ENCODE peak calls at places on chromosomes 6 and 20, in seven cellular contexts. N is B cell, V is fibroblast of lung, P is body of pancreas, L is natural killer cell, U is astrocyte of the spinal cord, F is MCF 10A. Q is an unnamed sample.
A peak's percentile ranks its signal among the peaks of the same experiment; 100 is the strongest.

GRCh38 chr20:35504751-35505150 is 24.7 kb downstream of the C20orf173 start:
- DNase-seq in N (no peak), L (no peak), P (no peak), F (no peak), U (no peak), V (no peak), Q (no peak)

GRCh38 chr6:119874381-119874780 is 524.8 kb upstream of the MAN1A1 start:
- DNase-seq in L (no peak), P (no peak), F (no peak), V (no peak), N (no peak), U (no peak), Q (no peak)

GRCh38 chr20:9838378-9839295 is at the start of gene PAK5:
- DNase-seq in P (peak; percentile 81), F (peak; percentile 40), L (no peak), N (no peak), U (peak; percentile 48), V (peak; percentile 46), Q (peak; percentile 75)

GRCh38 chr20:58402305-58402704 is 13.3 kb downstream of the VAPB start:
- DNase-seq in U (no peak), F (peak; percentile 11), P (no peak), L (no peak), N (no peak), V (no peak), Q (no peak)

GRCh38 chr20:5150226-5151076 is 23.6 kb downstream of the CDS2 start:
- DNase-seq in U (peak; percentile 55), F (peak; percentile 47), V (peak; percentile 37), P (no peak), L (no peak), N (no peak), Q (no peak)

GRCh38 chr6:142943746-142944125 is 1.2 kb downstream of the HIVEP2 start:
- DNase-seq in V (peak; percentile 36), F (peak; percentile 48), N (peak; percentile 61), U (peak; percentile 47), L (peak; percentile 48), P (peak; percentile 25), Q (peak; percentile 2)

GRCh38 chr6:105616521-105616920 is 213.6 kb upstream of the PREP start:
- DNase-seq in P (no peak), N (no peak), V (peak; percentile 9), U (no peak), L (no peak), F (peak; percentile 38), Q (no peak)

GRCh38 chr6:87277123-87277522 is 45.3 kb upstream of the SMIM8 start:
- DNase-seq in V (peak; percentile 31), N (no peak), P (no peak), U (no peak), F (peak; percentile 25), L (no peak), Q (no peak)

GRCh38 chr6:37489697-37490336 is 9.9 kb downstream of the CCDC167 start:
- DNase-seq in N (no peak), F (no peak), V (peak; percentile 10), L (no peak), P (no peak), U (no peak), Q (no peak)

GRCh38 chr20:58140787-58141396 is 87.6 kb downstream of the ANKRD60 start:
- DNase-seq in N (peak; percentile 27), L (no peak), F (no peak), U (no peak), P (no peak), V (no peak), Q (no peak)

GRCh38 chr6:15941168-15941567 is 187.7 kb upstream of the MYLIP start:
- DNase-seq in P (no peak), V (no peak), L (no peak), U (no peak), F (no peak), N (no peak), Q (no peak)

GRCh38 chr20:35344354-35344837 is 52.2 kb upstream of the FAM83C start:
- DNase-seq in U (peak; percentile 84), N (no peak), V (peak; percentile 91), F (peak; percentile 85), L (no peak), P (no peak), Q (no peak)

GRCh38 chr6:33958208-33958862 is 154.5 kb upstream of the MLN start:
- DNase-seq in L (no peak), U (no peak), N (peak; percentile 32), V (no peak), F (peak; percentile 22), P (no peak), Q (no peak)

GRCh38 chr20:5969348-5969935 is 19.0 kb downstream of the MCM8 start:
- DNase-seq in V (no peak), P (no peak), F (no peak), U (no peak), N (no peak), L (no peak), Q (no peak)

GRCh38 chr20:11355338-11355737 is 562.4 kb upstream of the BTBD3 start:
- DNase-seq in F (no peak), U (no peak), P (no peak), V (no peak), L (no peak), N (no peak), Q (no peak)

GRCh38 chr6:37903671-37904355 is 84.3 kb downstream of the ZFAND3 start:
- DNase-seq in F (no peak), L (no peak), U (no peak), V (no peak), N (no peak), P (no peak), Q (no peak)

GRCh38 chr6:168101201-168102092 is 22.4 kb upstream of the FRMD1 start:
- DNase-seq in F (no peak), L (no peak), P (no peak), N (no peak), V (no peak), U (no peak), Q (no peak)

GRCh38 chr6:36053878-36054277 is 26.3 kb downstream of the MAPK14 start:
- DNase-seq in N (no peak), U (no peak), V (no peak), P (no peak), F (no peak), L (no peak), Q (no peak)

GRCh38 chr20:49132995-49133451 is 55.1 kb downstream of the STAU1 start:
- DNase-seq in V (peak; percentile 84), U (peak; percentile 78), P (peak; percentile 32), L (no peak), F (peak; percentile 79), N (peak; percentile 38), Q (peak; percentile 62)

GRCh38 chr6:13794184-13794583 is 20.2 kb downstream of the MCUR1 start:
- DNase-seq in L (no peak), V (peak; percentile 52), N (no peak), P (no peak), U (peak; percentile 74), F (peak; percentile 73), Q (no peak)

GRCh38 chr6:148455225-148455624 is 112.6 kb downstream of the SASH1 start:
- DNase-seq in U (peak; percentile 84), V (peak; percentile 88), P (no peak), N (no peak), L (no peak), F (peak; percentile 8), Q (no peak)

GRCh38 chr6:15366003-15366535 is 120.2 kb downstream of the JARID2 start:
- DNase-seq in V (no peak), L (no peak), U (no peak), P (no peak), N (no peak), F (no peak), Q (no peak)

GRCh38 chr20:42923348-42923918 is 266.3 kb downstream of the PTPRT start:
- DNase-seq in V (no peak), F (no peak), P (no peak), L (no peak), U (no peak), N (no peak), Q (no peak)

GRCh38 chr6:95232477-95232876 is 344.9 kb upstream of the MANEA start:
- DNase-seq in V (peak; percentile 77), L (no peak), U (no peak), N (no peak), P (no peak), F (no peak), Q (no peak)

GRCh38 chr6:95231416-95231815 is 345.9 kb upstream of the MANEA start:
- DNase-seq in N (no peak), U (no peak), V (no peak), P (no peak), L (no peak), F (no peak), Q (no peak)

GRCh38 chr6:95230071-95230740 is 347.1 kb upstream of the MANEA start:
- DNase-seq in U (no peak), L (no peak), F (no peak), V (peak; percentile 40), N (no peak), P (no peak), Q (no peak)

GRCh38 chr6:95228636-95229035 is 348.7 kb upstream of the MANEA start:
- DNase-seq in L (no peak), N (no peak), V (no peak), U (no peak), P (no peak), F (no peak), Q (no peak)

GRCh38 chr6:95227301-95227700 is 350.0 kb upstream of the MANEA start:
- DNase-seq in F (no peak), U (no peak), V (no peak), P (no peak), L (no peak), N (no peak), Q (no peak)
- TF ChIP-seq CTCF in F (no peak), U (no peak), V (no peak), P (no peak), L (no peak), N (no peak), Q (no peak)

DNA sequence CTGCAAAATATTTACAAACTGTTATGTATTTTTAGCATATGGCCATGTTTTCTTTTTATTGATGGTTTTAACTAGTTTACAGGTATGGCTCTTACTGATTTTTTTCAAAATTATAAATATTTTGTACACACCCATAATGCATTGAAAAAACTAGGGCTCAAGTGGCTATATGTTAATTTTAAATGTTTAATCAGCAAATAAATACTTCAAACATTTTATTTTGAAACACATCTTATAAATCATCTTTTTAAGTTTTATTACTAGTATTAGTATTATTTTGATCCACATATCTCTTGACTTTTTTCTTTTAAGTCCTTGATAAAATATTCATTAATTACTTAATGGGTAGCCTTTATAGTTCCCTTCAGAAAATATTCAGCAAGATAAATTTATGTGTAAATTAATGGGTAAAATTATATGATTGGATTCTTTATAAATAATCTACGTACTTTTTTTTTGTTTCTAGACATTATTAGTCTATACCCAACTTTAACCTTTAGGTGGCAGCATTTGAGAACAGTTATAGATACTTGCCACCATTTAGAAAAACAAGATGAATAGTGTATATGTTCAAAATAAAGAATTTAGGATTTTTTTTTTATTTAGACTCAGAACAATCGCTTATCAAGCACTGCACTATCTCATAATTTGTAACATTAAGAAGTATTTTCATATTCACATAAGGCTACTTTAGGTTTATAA is 241.9 kb downstream of the ADGRB3 start:
- DNase-seq in U (peak; percentile 40), V (peak; percentile 53), P (no peak), F (peak; percentile 22), L (no peak), N (no peak), Q (no peak)
- TF ChIP-seq CTCF in U (peak; percentile 37), V (peak; percentile 37), P (peak; percentile 16), F (peak; percentile 36), L (no peak), N (peak; percentile 43), Q (peak; percentile 46)

GRCh38 chr6:128807577-128807976 is 75.4 kb upstream of the LAMA2 start:
- DNase-seq in N (no peak), P (no peak), F (peak; percentile 37), U (peak; percentile 74), L (no peak), V (peak; percentile 76), Q (no peak)
- TF ChIP-seq CTCF in N (peak; percentile 20), P (peak; percentile 18), F (peak; percentile 49), U (peak; percentile 45), L (no peak), V (peak; percentile 52), Q (peak; percentile 46)

GRCh38 chr6:125791151-125791819 is 525 bp downstream of the NCOA7 start:
- DNase-seq in L (peak; percentile 25), U (peak; percentile 70), F (peak; percentile 64), V (peak; percentile 53), N (peak; percentile 65), P (peak; percentile 50), Q (peak; percentile 36)
- TF ChIP-seq CTCF in L (no peak), U (peak; percentile 77), F (peak; percentile 20), V (peak; percentile 82), N (peak; percentile 76), P (peak; percentile 71), Q (no peak)